ENCODE peak calls at places on chromosomes 16 and 17, in seven cellular contexts. A is HFFc6; M is T1000; J is mucosa of gallbladder; B is GM23338; X is stimulated activated CD8-positive, alpha-beta memory T cell treated with anti-CD3 and anti-CD28 coated beads, Interleukin-2, amount 100 ng/mL, for 1 hour; H is H54. Y is an unnamed sample.

GRCh38 chr16:84190731-84191388 is at the start of gene ADAD2:
- DNase-seq in A (no peak), M (no peak), J (no peak), B (peak; percentile 84), X (no peak), H (no peak), Y (no peak)

GRCh38 chr16:56260378-56260987 is 69.2 kb downstream of the GNAO1 start:
- DNase-seq in A (no peak), M (no peak), J (no peak), B (peak; percentile 16), X (no peak), H (no peak), Y (no peak)

GRCh38 chr17:74698069-74698468 is 14.7 kb downstream of the CD300LF start:
- DNase-seq in A (no peak), M (no peak), J (no peak), B (no peak), X (no peak), H (no peak), Y (no peak)

GRCh38 chr17:60170835-60171752 is 21.3 kb downstream of the CA4 start:
- DNase-seq in A (peak; percentile 29), M (no peak), J (peak; percentile 54), B (no peak), X (no peak), H (no peak), Y (no peak)

GRCh38 chr17:44917456-44917855 is 2.2 kb upstream of the GFAP start:
- DNase-seq in A (no peak), M (no peak), J (no peak), B (no peak), X (no peak), H (no peak), Y (no peak)

GRCh38 chr17:44901323-44901965 is 2.2 kb upstream of the EFTUD2 start:
- DNase-seq in A (peak; percentile 83), M (peak; percentile 61), J (no peak), B (no peak), X (no peak), H (peak; percentile 84), Y (no peak)

GRCh38 chr16:19878760-19879159 is 5.9 kb downstream of the GPRC5B start:
- DNase-seq in A (no peak), M (no peak), J (no peak), B (no peak), X (no peak), H (no peak), Y (no peak)

GRCh38 chr17:56471661-56472060 is 121.8 kb upstream of the NOG start:
- DNase-seq in A (peak; percentile 2), M (no peak), J (no peak), B (no peak), X (no peak), H (no peak), Y (no peak)

GRCh38 chr16:11570258-11570657 is 16.5 kb downstream of the LITAF start:
- DNase-seq in A (no peak), M (no peak), J (no peak), B (no peak), X (no peak), H (no peak), Y (no peak)

GRCh38 chr17:65137076-65137935 is at the start of gene RGS9:
- DNase-seq in A (peak; percentile 11), M (peak; percentile 70), J (peak; percentile 85), B (peak; percentile 93), X (peak; percentile 69), H (peak; percentile 70), Y (peak; percentile 39)

GRCh38 chr17:49315551-49315951 is 46.5 kb downstream of the ZNF652 start:
- DNase-seq in A (peak; percentile 91), M (peak; percentile 63), J (peak; percentile 82), B (peak; percentile 81), X (peak; percentile 59), H (peak; percentile 88), Y (peak; percentile 90)

GRCh38 chr16:12988071-12988470 is 86.7 kb downstream of the SHISA9 start:
- DNase-seq in A (no peak), M (no peak), J (no peak), B (no peak), X (no peak), H (no peak), Y (no peak)

GRCh38 chr17:70040336-70040735 is 34.7 kb upstream of the KCNJ16 start:
- DNase-seq in A (no peak), M (no peak), J (no peak), B (no peak), X (no peak), H (no peak), Y (no peak)

GRCh38 chr16:58269526-58269925 is 25.3 kb downstream of the PRSS54 start:
- DNase-seq in A (no peak), M (no peak), J (no peak), B (no peak), X (no peak), H (no peak), Y (no peak)

GRCh38 chr16:27579086-27579980 is 29.4 kb downstream of the KATNIP start:
- DNase-seq in A (peak; percentile 41), M (no peak), J (no peak), B (no peak), X (no peak), H (no peak), Y (no peak)

GRCh38 chr16:78503501-78504110 is 404.2 kb downstream of the WWOX start:
- DNase-seq in A (no peak), M (no peak), J (peak; percentile 68), B (peak; percentile 76), X (no peak), H (peak; percentile 14), Y (peak; percentile 1)

GRCh38 chr17:18225562-18226283 is at the start of gene LLGL1:
- DNase-seq in A (no peak), M (no peak), J (no peak), B (no peak), X (no peak), H (peak; percentile 73), Y (no peak)